ENCODE peak calls at places on chromosomes 2 and 18, in five cellular contexts. Y, Q, C, G and P are unnamed samples.

GRCh38 chr2:24824071-24824588 is 30.9 kb downstream of the CENPO start:
- DNase-seq in C (no peak), G (no peak), Y (no peak), Q (no peak), P (no peak)

GRCh38 chr2:76050196-76050595 is 339.5 kb upstream of the GCFC2 start:
- DNase-seq in C (no peak), G (no peak), Q (no peak), Y (no peak), P (no peak)

GRCh38 chr2:238339395-238339780 is 19.1 kb downstream of the TRAF3IP1 start:
- DNase-seq in Q (no peak), C (no peak), Y (no peak), G (no peak), P (no peak)

GRCh38 chr18:40346146-40346545 is 1608.9 kb upstream of the PIK3C3 start:
- DNase-seq in C (no peak), Y (no peak), G (no peak), Q (no peak), P (no peak)

GRCh38 chr2:135212757-135213156 is 160.7 kb downstream of the RAB3GAP1 start:
- DNase-seq in Q (no peak), C (peak), G (no peak), Y (no peak), P (no peak)

GRCh38 chr2:199405241-199405640 is 52.5 kb downstream of the SATB2 start:
- DNase-seq in G (no peak), C (peak), Q (peak), Y (peak), P (no peak)

GRCh38 chr18:10015941-10016819 is 102.4 kb downstream of the VAPA start:
- DNase-seq in Y (peak), C (peak), Q (peak), G (no peak), P (no peak)

GRCh38 chr2:60706021-60706420 is 50.0 kb upstream of the PAPOLG start:
- DNase-seq in Y (no peak), C (peak), Q (no peak), G (no peak), P (no peak)

GRCh38 chr2:24351981-24352380 is 8.4 kb downstream of the ITSN2 start:
- DNase-seq in C (no peak), Y (peak), Q (no peak), G (no peak), P (no peak)

GRCh38 chr18:21004721-21005120 is 106.9 kb downstream of the ROCK1 start:
- DNase-seq in C (peak), Y (no peak), G (no peak), Q (peak), P (no peak)

GRCh38 chr18:35514752-35515459 is 17.1 kb upstream of the INO80C start:
- DNase-seq in Y (no peak), G (no peak), Q (no peak), C (no peak), P (no peak)

GRCh38 chr2:239117831-239118230 is 269.9 kb downstream of the TWIST2 start:
- DNase-seq in Y (no peak), G (no peak), Q (no peak), C (no peak), P (no peak)

GRCh38 chr2:3664925-3665324 is 6.9 kb downstream of the ALLC start:
- DNase-seq in Q (no peak), G (peak), Y (no peak), C (no peak), P (no peak)

GRCh38 chr2:8502316-8502715 is 179.5 kb upstream of the ID2 start:
- DNase-seq in Q (no peak), C (no peak), G (no peak), Y (no peak), P (no peak)

GRCh38 chr2:67954125-67954748 is 108.6 kb downstream of the C1D start:
- DNase-seq in Q (no peak), G (no peak), Y (no peak), C (no peak), P (no peak)

GRCh38 chr2:45438872-45439665 is 172.0 kb downstream of the SRBD1 start:
- DNase-seq in Q (no peak), Y (no peak), G (no peak), C (no peak), P (no peak)

GRCh38 chr2:195124391-195125079 is 532.5 kb upstream of the SLC39A10 start:
- DNase-seq in Y (no peak), G (no peak), Q (no peak), C (no peak), P (no peak)

GRCh38 chr2:187215576-187216240 is 232.3 kb downstream of the CALCRL start:
- DNase-seq in G (no peak), Q (no peak), Y (no peak), C (peak), P (no peak)

GRCh38 chr2:228646061-228646460 is 464.6 kb upstream of the SPHKAP start:
- DNase-seq in Q (no peak), Y (no peak), C (peak), G (no peak), P (no peak)